ENCODE peak calls at places on chromosomes 2 and 18, in seven cellular contexts. J is ecto neural progenitor cell, S is GF-D8, H is NCI-H2081 treated with DMSO at 0.1 percent for 48 hours, W is AG20443, V is frontal cortex, R is head of caudate nucleus. K is an unnamed sample.

GRCh38 chr2:232980683-232981082 is 32.4 kb downstream of the NGEF start:
- DNase-seq in R (no peak), J (no peak), S (no peak), W (peak), H (no peak), V (no peak), K (no peak)

GRCh38 chr2:105114551-105114950 is 76.7 kb downstream of the MRPS9 start:
- DNase-seq in R (no peak), H (no peak), V (peak), S (no peak), W (peak), J (no peak), K (peak)

GRCh38 chr2:174688079-174688478 is 76.2 kb downstream of the CHRNA1 start:
- DNase-seq in V (no peak), H (no peak), J (no peak), S (peak), W (no peak), R (no peak), K (peak)

GRCh38 chr2:54658548-54659207 is 64.8 kb upstream of the EML6 start:
- DNase-seq in R (no peak), H (no peak), S (no peak), W (peak), V (no peak), J (no peak), K (no peak)

GRCh38 chr2:9392895-9393757 is 30.2 kb downstream of the ITGB1BP1 start:
- DNase-seq in R (no peak), S (no peak), H (no peak), V (no peak), W (no peak), J (peak), K (no peak)

GRCh38 chr2:178756843-178757242 is 50.4 kb downstream of the TTN start:
- DNase-seq in S (no peak), W (peak), H (no peak), J (no peak), R (no peak), V (no peak), K (peak)

GRCh38 chr2:240056678-240057077 is 3.4 kb upstream of the OR6B3 start:
- DNase-seq in S (no peak), V (no peak), J (no peak), W (no peak), H (no peak), R (no peak), K (no peak)

GRCh38 chr2:100321881-100322820 is at the start of gene LONRF2:
- DNase-seq in S (no peak), H (peak), W (peak), J (peak), R (peak), V (peak), K (no peak)

GRCh38 chr2:64876137-64876647 is 113.0 kb upstream of the SLC1A4 start:
- DNase-seq in J (peak), S (no peak), R (peak), W (peak), V (no peak), H (no peak), K (peak)

GRCh38 chr18:50982802-50983179 is 15.0 kb downstream of the ELAC1 start:
- DNase-seq in V (no peak), R (no peak), S (no peak), H (no peak), J (no peak), W (no peak), K (no peak)

GRCh38 chr18:60053747-60054304 is 154.0 kb downstream of the PMAIP1 start:
- DNase-seq in H (no peak), R (no peak), W (peak), V (no peak), S (no peak), J (no peak), K (peak)